ENCODE peak calls at places on chromosomes 12 and 14, in five cellular contexts. One of them, this sample, is unnamed.

GRCh38 chr14:71594828-71595227 is 337.4 kb upstream of the RGS6 start:
- DNase-seq in heart right ventricle: no peak
- DNase-seq in psoas muscle: no peak
- DNase-seq in esophagus squamous epithelium: no peak
- DNase-seq in fibroblast of lung: peak; percentile 46
- DNase-seq in this sample: no peak

GRCh38 chr14:31543969-31544799 is 17.0 kb upstream of the NUBPL start:
- DNase-seq in heart right ventricle: no peak
- DNase-seq in psoas muscle: no peak
- DNase-seq in esophagus squamous epithelium: no peak
- DNase-seq in fibroblast of lung: peak; percentile 26
- DNase-seq in this sample: no peak

GRCh38 chr14:101227611-101228594 is 324.4 kb upstream of the RTL1 start:
- DNase-seq in heart right ventricle: no peak
- DNase-seq in psoas muscle: peak; percentile 34
- DNase-seq in esophagus squamous epithelium: no peak
- DNase-seq in fibroblast of lung: no peak
- DNase-seq in this sample: no peak

GRCh38 chr12:132200800-132201199 is 56.5 kb downstream of the NOC4L start:
- DNase-seq in heart right ventricle: no peak
- DNase-seq in psoas muscle: no peak
- DNase-seq in esophagus squamous epithelium: no peak
- DNase-seq in fibroblast of lung: no peak
- DNase-seq in this sample: no peak

GRCh38 chr12:123895477-123895876 is 77.2 kb downstream of the CCDC92 start:
- DNase-seq in heart right ventricle: no peak
- DNase-seq in psoas muscle: no peak
- DNase-seq in esophagus squamous epithelium: no peak
- DNase-seq in fibroblast of lung: no peak
- DNase-seq in this sample: no peak

GRCh38 chr12:71688961-71689570 is 3.2 kb downstream of the TMEM19 start:
- DNase-seq in heart right ventricle: no peak
- DNase-seq in psoas muscle: no peak
- DNase-seq in esophagus squamous epithelium: no peak
- DNase-seq in fibroblast of lung: peak; percentile 22
- DNase-seq in this sample: no peak

GRCh38 chr12:55060470-55060869 is 40.7 kb downstream of the NEUROD4 start:
- DNase-seq in heart right ventricle: no peak
- DNase-seq in psoas muscle: no peak
- DNase-seq in esophagus squamous epithelium: no peak
- DNase-seq in fibroblast of lung: no peak
- DNase-seq in this sample: no peak

GRCh38 chr14:66398437-66398836 is 87.7 kb upstream of the CCDC196 start:
- DNase-seq in heart right ventricle: no peak
- DNase-seq in psoas muscle: no peak
- DNase-seq in esophagus squamous epithelium: no peak
- DNase-seq in fibroblast of lung: no peak
- DNase-seq in this sample: no peak

GRCh38 chr14:101101456-101102056 is 198.0 kb upstream of the RTL1 start:
- DNase-seq in heart right ventricle: no peak
- DNase-seq in psoas muscle: no peak
- DNase-seq in esophagus squamous epithelium: no peak
- DNase-seq in fibroblast of lung: no peak
- DNase-seq in this sample: no peak

GRCh38 chr14:65815127-65815526 is 402.6 kb downstream of the FUT8 start:
- DNase-seq in heart right ventricle: no peak
- DNase-seq in psoas muscle: no peak
- DNase-seq in esophagus squamous epithelium: no peak
- DNase-seq in fibroblast of lung: no peak
- DNase-seq in this sample: no peak

GRCh38 chr14:33848706-33849454 is 102.0 kb downstream of the EGLN3 start:
- DNase-seq in heart right ventricle: peak; percentile 51
- DNase-seq in psoas muscle: peak; percentile 68
- DNase-seq in esophagus squamous epithelium: no peak
- DNase-seq in fibroblast of lung: peak; percentile 20
- DNase-seq in this sample: peak; percentile 60

GRCh38 chr14:89792489-89793366 is 161.8 kb downstream of the EFCAB11 start:
- DNase-seq in heart right ventricle: no peak
- DNase-seq in psoas muscle: peak; percentile 56
- DNase-seq in esophagus squamous epithelium: no peak
- DNase-seq in fibroblast of lung: peak; percentile 83
- DNase-seq in this sample: no peak

GRCh38 chr12:96241484-96242256 is 47.5 kb downstream of the ELK3 start:
- DNase-seq in heart right ventricle: no peak
- DNase-seq in psoas muscle: no peak
- DNase-seq in esophagus squamous epithelium: no peak
- DNase-seq in fibroblast of lung: peak; percentile 82
- DNase-seq in this sample: no peak

GRCh38 chr12:40745386-40745785 is 53.1 kb downstream of the CNTN1 start:
- DNase-seq in heart right ventricle: no peak
- DNase-seq in psoas muscle: no peak
- DNase-seq in esophagus squamous epithelium: no peak
- DNase-seq in fibroblast of lung: no peak
- DNase-seq in this sample: no peak

GRCh38 chr12:132779781-132780353 is 18.2 kb upstream of the ANKLE2 start:
- DNase-seq in heart right ventricle: no peak
- DNase-seq in psoas muscle: no peak
- DNase-seq in esophagus squamous epithelium: no peak
- DNase-seq in fibroblast of lung: no peak
- DNase-seq in this sample: no peak

GRCh38 chr14:90611936-90612335 is 204.3 kb downstream of the TTC7B start:
- DNase-seq in heart right ventricle: no peak
- DNase-seq in psoas muscle: no peak
- DNase-seq in esophagus squamous epithelium: no peak
- DNase-seq in fibroblast of lung: peak; percentile 42
- DNase-seq in this sample: no peak

GRCh38 chr12:43317156-43317555 is 234.8 kb downstream of the ADAMTS20 start:
- DNase-seq in heart right ventricle: no peak
- DNase-seq in psoas muscle: no peak
- DNase-seq in esophagus squamous epithelium: no peak
- DNase-seq in fibroblast of lung: no peak
- DNase-seq in this sample: no peak

GRCh38 chr12:1373887-1374286 is 220.5 kb downstream of the FBXL14 start:
- DNase-seq in heart right ventricle: no peak
- DNase-seq in psoas muscle: no peak
- DNase-seq in esophagus squamous epithelium: no peak
- DNase-seq in fibroblast of lung: peak; percentile 72
- DNase-seq in this sample: no peak

GRCh38 chr12:103387385-103387784 is 108.4 kb downstream of the C12orf42 start:
- DNase-seq in heart right ventricle: no peak
- DNase-seq in psoas muscle: no peak
- DNase-seq in esophagus squamous epithelium: no peak
- DNase-seq in fibroblast of lung: no peak
- DNase-seq in this sample: no peak

GRCh38 chr12:574475-575128 is 88.6 kb downstream of the NINJ2 start:
- DNase-seq in heart right ventricle: no peak
- DNase-seq in psoas muscle: peak; percentile 7
- DNase-seq in esophagus squamous epithelium: no peak
- DNase-seq in fibroblast of lung: no peak
- DNase-seq in this sample: no peak

GRCh38 chr14:36805116-36805515 is 143.5 kb downstream of the PAX9 start:
- DNase-seq in heart right ventricle: peak; percentile 17
- DNase-seq in psoas muscle: no peak
- DNase-seq in esophagus squamous epithelium: no peak
- DNase-seq in fibroblast of lung: no peak
- DNase-seq in this sample: no peak

GRCh38 chr12:33596061-33596460 is 156.4 kb upstream of the SYT10 start:
- DNase-seq in heart right ventricle: no peak
- DNase-seq in psoas muscle: no peak
- DNase-seq in esophagus squamous epithelium: no peak
- DNase-seq in fibroblast of lung: no peak
- DNase-seq in this sample: no peak

GRCh38 chr14:61875483-61875882 is 113.3 kb downstream of the SNAPC1 start:
- DNase-seq in heart right ventricle: no peak
- DNase-seq in psoas muscle: no peak
- DNase-seq in esophagus squamous epithelium: no peak
- DNase-seq in fibroblast of lung: no peak
- DNase-seq in this sample: no peak

GRCh38 chr12:32839828-32840227 is 56.7 kb downstream of the PKP2 start:
- DNase-seq in heart right ventricle: no peak
- DNase-seq in psoas muscle: no peak
- DNase-seq in esophagus squamous epithelium: no peak
- DNase-seq in fibroblast of lung: no peak
- DNase-seq in this sample: no peak

GRCh38 chr12:102169922-102170698 is 27.5 kb downstream of the PMCH start:
- DNase-seq in heart right ventricle: no peak
- DNase-seq in psoas muscle: no peak
- DNase-seq in esophagus squamous epithelium: no peak
- DNase-seq in fibroblast of lung: peak; percentile 53
- DNase-seq in this sample: no peak

GRCh38 chr12:115871714-115872113 is 405.8 kb downstream of the MED13L start:
- DNase-seq in heart right ventricle: no peak
- DNase-seq in psoas muscle: no peak
- DNase-seq in esophagus squamous epithelium: no peak
- DNase-seq in fibroblast of lung: peak; percentile 20
- DNase-seq in this sample: no peak

GRCh38 chr14:54814076-54814475 is 88.5 kb downstream of the GCH1 start:
- DNase-seq in heart right ventricle: no peak
- DNase-seq in psoas muscle: no peak
- DNase-seq in esophagus squamous epithelium: no peak
- DNase-seq in fibroblast of lung: no peak
- DNase-seq in this sample: no peak
- TF ChIP-seq CTCF in heart right ventricle: no peak
- TF ChIP-seq CTCF in psoas muscle: no peak
- TF ChIP-seq CTCF in esophagus squamous epithelium: no peak
- TF ChIP-seq CTCF in fibroblast of lung: no peak
- TF ChIP-seq CTCF in this sample: no peak

GRCh38 chr12:19131020-19131431 is 1.5 kb downstream of the PLEKHA5 start:
- DNase-seq in heart right ventricle: no peak
- DNase-seq in psoas muscle: no peak
- DNase-seq in esophagus squamous epithelium: no peak
- DNase-seq in fibroblast of lung: peak; percentile 78
- DNase-seq in this sample: no peak

GRCh38 chr12:19129486-19130223 is at the start of gene PLEKHA5:
- DNase-seq in heart right ventricle: peak; percentile 82
- DNase-seq in psoas muscle: peak; percentile 76
- DNase-seq in esophagus squamous epithelium: no peak
- DNase-seq in fibroblast of lung: peak; percentile 64
- DNase-seq in this sample: peak; percentile 36

GRCh38 chr12:19127270-19127669 is 2.3 kb upstream of the PLEKHA5 start:
- DNase-seq in heart right ventricle: no peak
- DNase-seq in psoas muscle: no peak
- DNase-seq in esophagus squamous epithelium: no peak
- DNase-seq in fibroblast of lung: no peak
- DNase-seq in this sample: no peak

GRCh38 chr12:19129121-19129485 is 430 bp upstream of the PLEKHA5 start:
- DNase-seq in heart right ventricle: no peak
- DNase-seq in psoas muscle: no peak
- DNase-seq in esophagus squamous epithelium: no peak
- DNase-seq in fibroblast of lung: no peak
- DNase-seq in this sample: no peak

DNA sequence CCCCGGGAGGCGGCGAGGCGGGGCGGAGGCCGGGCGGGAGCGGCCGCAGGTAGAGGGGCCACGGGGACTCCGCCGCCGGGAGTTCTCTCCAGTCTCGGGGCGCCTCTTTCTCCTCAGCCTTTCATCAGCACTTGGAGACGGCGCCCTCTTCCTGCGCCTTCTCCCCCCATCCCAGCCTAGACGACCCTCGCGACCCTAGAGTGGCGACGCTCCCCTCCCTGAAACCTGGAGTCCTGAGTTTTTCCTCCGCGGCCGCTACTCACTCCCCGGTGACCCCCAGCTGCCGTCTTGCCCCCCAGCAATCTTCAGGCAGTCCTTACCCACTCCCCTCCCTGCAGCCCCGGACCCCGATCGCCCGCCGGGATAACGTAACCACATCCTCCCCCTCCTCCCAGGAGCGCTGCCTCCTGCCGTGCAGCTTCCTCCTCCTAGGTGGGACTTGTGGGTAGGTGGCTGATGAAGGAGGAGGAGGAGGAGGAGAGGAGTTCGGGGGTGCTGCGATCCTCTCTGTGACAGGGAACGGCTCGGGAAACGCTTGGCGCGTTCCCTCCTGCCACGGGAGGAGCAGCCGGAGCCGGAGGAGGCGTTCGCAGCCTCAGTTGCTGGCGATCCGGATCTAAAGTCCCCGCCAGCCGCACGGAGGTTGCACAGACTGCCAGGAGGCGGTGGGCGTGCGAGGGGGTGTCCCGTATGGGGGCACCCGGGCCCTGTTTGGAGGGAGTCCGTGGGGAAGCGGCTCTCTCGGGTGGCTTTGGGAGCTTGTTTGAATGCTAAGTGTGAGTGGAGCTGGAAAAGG is 889 bp downstream of the PLEKHA5 start:
- DNase-seq in heart right ventricle: peak; percentile 44
- DNase-seq in psoas muscle: peak; percentile 58
- DNase-seq in esophagus squamous epithelium: no peak
- DNase-seq in fibroblast of lung: no peak
- DNase-seq in this sample: no peak
- TF ChIP-seq CTCF in heart right ventricle: no peak
- TF ChIP-seq CTCF in psoas muscle: no peak
- TF ChIP-seq CTCF in esophagus squamous epithelium: no peak
- TF ChIP-seq CTCF in fibroblast of lung: no peak
- TF ChIP-seq CTCF in this sample: no peak

GRCh38 chr14:103188691-103189480 is 65.6 kb downstream of the TNFAIP2 start:
- DNase-seq in heart right ventricle: peak; percentile 62
- DNase-seq in psoas muscle: peak; percentile 75
- DNase-seq in esophagus squamous epithelium: no peak
- DNase-seq in fibroblast of lung: no peak
- DNase-seq in this sample: no peak
- TF ChIP-seq CTCF in heart right ventricle: peak; percentile 49
- TF ChIP-seq CTCF in psoas muscle: peak; percentile 40
- TF ChIP-seq CTCF in esophagus squamous epithelium: no peak
- TF ChIP-seq CTCF in fibroblast of lung: peak; percentile 36
- TF ChIP-seq CTCF in this sample: no peak

DNA sequence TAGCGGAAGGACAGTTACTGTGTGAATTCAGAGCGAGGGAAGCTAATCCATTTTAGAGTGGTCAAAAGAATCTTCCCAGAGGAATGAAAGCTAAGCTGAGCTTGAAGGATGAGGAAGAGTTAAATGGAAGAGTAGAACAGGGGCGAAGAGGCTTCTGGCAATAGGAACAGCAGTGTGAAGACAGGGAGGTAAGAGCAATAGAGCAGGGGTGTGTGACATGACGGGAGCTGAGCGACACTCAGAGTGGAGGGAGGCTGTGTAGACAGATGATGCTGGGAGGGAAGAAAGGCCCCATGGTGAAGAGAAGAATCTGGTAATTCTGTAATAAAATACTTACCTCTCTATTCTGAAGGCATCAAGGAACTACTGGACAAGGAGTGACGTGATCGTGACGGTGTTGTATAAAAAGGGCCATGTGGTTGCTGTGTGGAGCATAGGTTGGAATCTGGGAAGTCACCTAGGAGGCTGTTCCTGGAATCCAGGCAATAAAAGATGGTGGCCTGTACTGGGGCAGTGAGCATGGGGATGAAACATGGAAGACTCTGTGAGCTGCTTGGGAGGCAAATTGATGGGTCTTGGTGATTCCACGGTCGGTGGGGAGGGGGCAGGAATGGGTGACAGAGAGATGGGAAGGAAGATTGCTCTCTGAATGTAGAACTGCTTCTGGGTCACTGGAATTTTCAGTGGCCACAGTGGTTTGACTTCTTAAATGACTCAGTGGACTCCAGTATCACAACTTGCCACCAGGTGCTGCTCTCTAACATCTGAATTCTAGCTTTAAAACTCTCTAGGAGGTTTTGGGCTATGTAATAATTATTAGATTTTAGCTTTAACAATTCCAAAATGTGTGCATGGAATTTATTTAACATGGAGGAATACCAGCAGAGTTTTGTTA is 164.1 kb downstream of the ATP23 start:
- DNase-seq in heart right ventricle: no peak
- DNase-seq in psoas muscle: no peak
- DNase-seq in esophagus squamous epithelium: no peak
- DNase-seq in fibroblast of lung: peak; percentile 31
- DNase-seq in this sample: no peak
- TF ChIP-seq CTCF in heart right ventricle: peak; percentile 18
- TF ChIP-seq CTCF in psoas muscle: peak; percentile 48
- TF ChIP-seq CTCF in esophagus squamous epithelium: peak; percentile 32
- TF ChIP-seq CTCF in fibroblast of lung: peak; percentile 30
- TF ChIP-seq CTCF in this sample: no peak